ENCODE peak calls at places on chromosomes 5 and 9, in eight cellular contexts. M is MCF 10A; D is glutamatergic neuron; N is A549; Z is B cell; W is fibroblast of villous mesenchyme; E is lower lobe of right lung; V is CD4-positive, alpha-beta T cell. I is an unnamed sample.

GRCh38 chr9:8224381-8224791 is 424.8 kb upstream of the DMAC1 start:
- DNase-seq in E (no peak), N (no peak), M (no peak), Z (no peak), W (peak; percentile 73), D (no peak), V (no peak), I (no peak)

GRCh38 chr5:180935203-180935602 is 36.2 kb downstream of the BTNL8 start:
- DNase-seq in M (no peak), W (no peak), E (no peak), N (no peak), Z (no peak), V (no peak), D (no peak), I (no peak)

GRCh38 chr5:31463341-31463740 is 68.6 kb downstream of the DROSHA start:
- DNase-seq in Z (no peak), D (no peak), M (no peak), W (no peak), V (no peak), E (no peak), N (no peak), I (no peak)

GRCh38 chr9:82333671-82334070 is 345.1 kb downstream of the SPATA31D1 start:
- DNase-seq in M (no peak), N (no peak), E (no peak), D (no peak), V (no peak), Z (no peak), W (no peak), I (no peak)

GRCh38 chr5:153807796-153808195 is 230.9 kb downstream of the FAM114A2 start:
- DNase-seq in Z (no peak), N (no peak), V (no peak), D (no peak), E (no peak), M (no peak), W (no peak), I (no peak)

GRCh38 chr5:53476531-53477480 is 3.6 kb upstream of the FST start:
- DNase-seq in D (no peak), E (no peak), V (no peak), M (no peak), N (no peak), W (no peak), Z (no peak), I (no peak)

GRCh38 chr9:74771262-74771585 is 116.5 kb downstream of the TRPM6 start:
- DNase-seq in M (no peak), Z (no peak), E (no peak), D (no peak), V (no peak), W (no peak), N (no peak), I (no peak)

GRCh38 chr5:61200582-61201155 is 38.4 kb upstream of the SMIM15 start:
- DNase-seq in M (no peak), N (no peak), W (no peak), Z (no peak), V (no peak), E (no peak), D (peak; percentile 50), I (no peak)

GRCh38 chr9:106704056-106704625 is 158.8 kb upstream of the ZNF462 start:
- DNase-seq in D (no peak), Z (no peak), M (no peak), W (no peak), E (no peak), V (no peak), N (no peak), I (no peak)

GRCh38 chr9:136741885-136742568 is 713 bp downstream of the LCN10 start:
- DNase-seq in M (no peak), E (no peak), W (no peak), V (no peak), D (no peak), Z (peak; percentile 66), N (no peak), I (peak; percentile 90)

GRCh38 chr5:9523090-9523813 is 22.6 kb downstream of the SEMA5A start:
- DNase-seq in W (peak; percentile 54), N (no peak), E (no peak), V (no peak), D (no peak), Z (no peak), M (peak; percentile 47), I (no peak)

GRCh38 chr9:136823136-136824046 is 15.6 kb downstream of the RABL6 start:
- DNase-seq in M (no peak), N (no peak), E (no peak), V (no peak), D (peak; percentile 14), W (no peak), Z (no peak), I (no peak)

GRCh38 chr5:80863708-80864107 is 96.5 kb upstream of the RASGRF2 start:
- DNase-seq in N (no peak), V (no peak), Z (no peak), D (no peak), W (no peak), E (no peak), M (no peak), I (no peak)

GRCh38 chr9:114084282-114085073 is 6.4 kb upstream of the AMBP start:
- DNase-seq in M (no peak), E (no peak), V (no peak), D (no peak), N (no peak), Z (no peak), W (no peak), I (no peak)

DNA sequence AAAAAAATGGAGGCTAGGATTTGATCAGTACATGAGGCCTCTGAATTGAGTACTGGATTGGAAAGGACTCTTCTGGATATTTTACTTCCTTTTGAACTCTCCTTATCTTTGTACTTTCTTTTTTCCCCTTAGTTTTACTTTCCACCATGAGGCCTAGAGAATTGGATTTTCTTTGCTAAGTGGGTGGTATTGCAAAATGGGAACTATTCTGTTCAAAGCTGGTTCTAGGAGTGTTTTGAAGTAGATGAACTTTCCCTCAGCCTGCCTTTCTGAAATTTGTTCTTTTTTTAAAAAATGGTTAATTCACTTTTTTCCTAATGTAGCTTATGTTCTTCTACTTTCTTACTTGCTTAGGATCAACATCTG is 108.3 kb downstream of the ANKRD55 start:
- DNase-seq in W (peak; percentile 63), V (no peak), M (no peak), Z (no peak), E (no peak), D (no peak), N (no peak), I (no peak)
- TF ChIP-seq CTCF in W (no peak), V (no peak), M (no peak), Z (no peak), E (no peak), D (no peak), N (no peak), I (no peak)

GRCh38 chr9:16870606-16871357 is at the start of gene BNC2:
- DNase-seq in W (peak; percentile 65), N (peak; percentile 62), M (no peak), E (peak; percentile 62), V (no peak), D (peak; percentile 77), Z (no peak), I (peak; percentile 68)
- TF ChIP-seq CTCF in W (peak; percentile 0), N (no peak), M (no peak), E (no peak), V (no peak), D (no peak), Z (no peak), I (no peak)

GRCh38 chr9:129720865-129721545 is 31.8 kb downstream of the PTGES start:
- DNase-seq in M (peak; percentile 41), N (peak; percentile 36), W (no peak), D (no peak), V (no peak), E (no peak), Z (no peak), I (no peak)
- TF ChIP-seq CTCF in M (peak; percentile 23), N (peak; percentile 14), W (no peak), D (peak; percentile 49), V (no peak), E (no peak), Z (no peak), I (no peak)

DNA sequence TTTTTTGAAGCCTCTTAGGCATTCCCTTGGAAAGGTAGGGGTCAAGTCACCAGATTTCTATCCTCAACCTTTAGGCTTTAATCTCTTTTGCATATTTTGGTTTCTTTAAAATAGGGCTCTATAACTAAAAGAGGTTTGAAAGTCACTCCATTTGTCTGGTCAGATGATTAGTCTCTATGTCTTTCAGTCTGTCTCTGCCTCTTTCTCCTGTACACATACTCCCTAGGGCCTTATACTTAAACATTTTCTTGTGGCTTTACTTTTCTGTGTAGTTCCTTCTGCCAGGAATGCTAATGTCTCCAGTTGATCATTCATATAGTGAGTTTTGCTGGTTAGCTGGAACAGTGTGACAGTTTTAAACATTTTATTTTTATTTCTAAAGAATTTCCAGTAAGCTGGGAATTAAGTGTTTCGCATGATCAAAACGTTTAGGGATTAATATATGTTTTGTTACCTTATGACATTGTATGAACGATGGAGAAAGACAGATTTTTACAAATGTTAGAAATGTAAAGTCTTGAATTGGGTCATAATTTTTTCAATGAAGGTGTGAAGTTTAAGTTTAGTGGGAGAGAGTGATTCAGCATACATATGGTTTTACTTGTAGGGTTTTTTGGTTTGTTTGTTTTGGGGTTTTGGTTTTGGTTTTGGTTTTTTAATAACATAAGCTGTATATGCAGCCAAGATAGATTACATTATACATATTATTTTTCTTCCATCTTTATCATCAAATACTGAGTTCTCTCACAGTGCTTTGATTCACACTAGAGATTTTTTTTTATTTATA is 90.6 kb downstream of the ZCCHC7 start:
- DNase-seq in Z (no peak), W (peak; percentile 28), N (no peak), V (no peak), E (no peak), D (no peak), M (no peak), I (no peak)
- TF ChIP-seq CTCF in Z (no peak), W (no peak), N (no peak), V (no peak), E (no peak), D (no peak), M (no peak), I (no peak)

I was measured in GM13977.